ENCODE peak calls at places on chromosomes 11 and 22, in ten cellular contexts. One of them, this sample, is unnamed.

GRCh38 chr11:2515401-2516275 is 70.8 kb downstream of the KCNQ1 start:
- DNase-seq in H1: no peak
- DNase-seq in stimulated activated CD8-positive, alpha-beta memory T cell treated with anti-CD3 and anti-CD28 coated beads, Interleukin-15, amount 100 ng/mL, for 24 hours: no peak
- DNase-seq in lung: no peak
- DNase-seq in foreskin fibroblast: no peak
- DNase-seq in A549: no peak
- DNase-seq in central memory CD4-positive, alpha-beta T cell: no peak
- DNase-seq in CD8-positive, alpha-beta memory T cell: no peak
- DNase-seq in GM23248: no peak
- DNase-seq in hippocampal formation: no peak
- DNase-seq in this sample: peak

GRCh38 chr22:36423461-36424404 is 36.0 kb upstream of the MYH9 start:
- DNase-seq in H1: no peak
- DNase-seq in stimulated activated CD8-positive, alpha-beta memory T cell treated with anti-CD3 and anti-CD28 coated beads, Interleukin-15, amount 100 ng/mL, for 24 hours: no peak
- DNase-seq in lung: no peak
- DNase-seq in foreskin fibroblast: peak
- DNase-seq in A549: no peak
- DNase-seq in central memory CD4-positive, alpha-beta T cell: no peak
- DNase-seq in CD8-positive, alpha-beta memory T cell: no peak
- DNase-seq in GM23248: no peak
- DNase-seq in hippocampal formation: no peak
- DNase-seq in this sample: no peak

GRCh38 chr11:111846640-111847039 is 24.7 kb downstream of the ALG9 start:
- DNase-seq in H1: no peak
- DNase-seq in stimulated activated CD8-positive, alpha-beta memory T cell treated with anti-CD3 and anti-CD28 coated beads, Interleukin-15, amount 100 ng/mL, for 24 hours: no peak
- DNase-seq in lung: no peak
- DNase-seq in foreskin fibroblast: peak
- DNase-seq in A549: no peak
- DNase-seq in central memory CD4-positive, alpha-beta T cell: no peak
- DNase-seq in CD8-positive, alpha-beta memory T cell: no peak
- DNase-seq in GM23248: peak
- DNase-seq in hippocampal formation: no peak
- DNase-seq in this sample: no peak

GRCh38 chr11:1825039-1825740 is 9.6 kb upstream of the SYT8 start:
- DNase-seq in H1: peak
- DNase-seq in stimulated activated CD8-positive, alpha-beta memory T cell treated with anti-CD3 and anti-CD28 coated beads, Interleukin-15, amount 100 ng/mL, for 24 hours: no peak
- DNase-seq in lung: peak
- DNase-seq in foreskin fibroblast: no peak
- DNase-seq in A549: peak
- DNase-seq in central memory CD4-positive, alpha-beta T cell: no peak
- DNase-seq in CD8-positive, alpha-beta memory T cell: no peak
- DNase-seq in GM23248: no peak
- DNase-seq in hippocampal formation: no peak
- DNase-seq in this sample: peak

GRCh38 chr11:7204778-7205177 is 46.9 kb upstream of the SYT9 start:
- DNase-seq in H1: no peak
- DNase-seq in stimulated activated CD8-positive, alpha-beta memory T cell treated with anti-CD3 and anti-CD28 coated beads, Interleukin-15, amount 100 ng/mL, for 24 hours: no peak
- DNase-seq in lung: no peak
- DNase-seq in foreskin fibroblast: peak
- DNase-seq in A549: no peak
- DNase-seq in central memory CD4-positive, alpha-beta T cell: no peak
- DNase-seq in CD8-positive, alpha-beta memory T cell: no peak
- DNase-seq in GM23248: peak
- DNase-seq in hippocampal formation: no peak
- DNase-seq in this sample: peak

GRCh38 chr11:109140857-109141515 is 281.0 kb upstream of the C11orf87 start:
- DNase-seq in H1: no peak
- DNase-seq in stimulated activated CD8-positive, alpha-beta memory T cell treated with anti-CD3 and anti-CD28 coated beads, Interleukin-15, amount 100 ng/mL, for 24 hours: no peak
- DNase-seq in lung: no peak
- DNase-seq in foreskin fibroblast: no peak
- DNase-seq in A549: no peak
- DNase-seq in central memory CD4-positive, alpha-beta T cell: no peak
- DNase-seq in CD8-positive, alpha-beta memory T cell: no peak
- DNase-seq in GM23248: no peak
- DNase-seq in hippocampal formation: no peak
- DNase-seq in this sample: no peak

GRCh38 chr22:40033586-40034380 is 39.0 kb downstream of the FAM83F start:
- DNase-seq in H1: no peak
- DNase-seq in stimulated activated CD8-positive, alpha-beta memory T cell treated with anti-CD3 and anti-CD28 coated beads, Interleukin-15, amount 100 ng/mL, for 24 hours: no peak
- DNase-seq in lung: no peak
- DNase-seq in foreskin fibroblast: no peak
- DNase-seq in A549: no peak
- DNase-seq in central memory CD4-positive, alpha-beta T cell: no peak
- DNase-seq in CD8-positive, alpha-beta memory T cell: no peak
- DNase-seq in GM23248: no peak
- DNase-seq in hippocampal formation: no peak
- DNase-seq in this sample: no peak

GRCh38 chr11:115613986-115614625 is 109.9 kb upstream of the CADM1 start:
- DNase-seq in H1: no peak
- DNase-seq in stimulated activated CD8-positive, alpha-beta memory T cell treated with anti-CD3 and anti-CD28 coated beads, Interleukin-15, amount 100 ng/mL, for 24 hours: no peak
- DNase-seq in lung: no peak
- DNase-seq in foreskin fibroblast: peak
- DNase-seq in A549: peak
- DNase-seq in central memory CD4-positive, alpha-beta T cell: no peak
- DNase-seq in CD8-positive, alpha-beta memory T cell: no peak
- DNase-seq in GM23248: peak
- DNase-seq in hippocampal formation: no peak
- DNase-seq in this sample: no peak

GRCh38 chr11:63835156-63835540 is 3.8 kb upstream of the MARK2 start:
- DNase-seq in H1: no peak
- DNase-seq in stimulated activated CD8-positive, alpha-beta memory T cell treated with anti-CD3 and anti-CD28 coated beads, Interleukin-15, amount 100 ng/mL, for 24 hours: no peak
- DNase-seq in lung: no peak
- DNase-seq in foreskin fibroblast: no peak
- DNase-seq in A549: no peak
- DNase-seq in central memory CD4-positive, alpha-beta T cell: no peak
- DNase-seq in CD8-positive, alpha-beta memory T cell: no peak
- DNase-seq in GM23248: no peak
- DNase-seq in hippocampal formation: no peak
- DNase-seq in this sample: no peak

GRCh38 chr11:14974723-14975587 is 2.8 kb upstream of the CALCA start:
- DNase-seq in H1: no peak
- DNase-seq in stimulated activated CD8-positive, alpha-beta memory T cell treated with anti-CD3 and anti-CD28 coated beads, Interleukin-15, amount 100 ng/mL, for 24 hours: no peak
- DNase-seq in lung: no peak
- DNase-seq in foreskin fibroblast: peak
- DNase-seq in A549: peak
- DNase-seq in central memory CD4-positive, alpha-beta T cell: peak
- DNase-seq in CD8-positive, alpha-beta memory T cell: peak
- DNase-seq in GM23248: peak
- DNase-seq in hippocampal formation: no peak
- DNase-seq in this sample: peak

This sample was measured in endothelial cell.